ENCODE peak calls at places on chromosomes 4 and X, in ten cellular contexts. F, T, B, R, J, V, Q, I, U and D are unnamed samples.

GRCh38 chrX:107656965-107657364 is 28.7 kb downstream of the PRPS1 start:
- DNase-seq in J (no peak), Q (no peak), I (no peak), B (no peak), F (no peak), T (peak), V (no peak), R (no peak), U (no peak), D (no peak)

GRCh38 chrX:106300656-106301055 is 132.6 kb downstream of the PWWP3B start:
- DNase-seq in F (no peak), B (no peak), U (peak), J (no peak), R (no peak), I (no peak), Q (no peak), T (no peak), V (no peak), D (no peak)

GRCh38 chr4:161172396-161173026 is 991.3 kb downstream of the FSTL5 start:
- DNase-seq in T (no peak), I (no peak), B (no peak), U (no peak), R (no peak), V (no peak), F (no peak), Q (no peak), J (no peak), D (no peak)

GRCh38 chr4:124111411-124111810 is 601.1 kb downstream of the ANKRD50 start:
- DNase-seq in B (no peak), U (no peak), J (no peak), R (no peak), V (no peak), F (no peak), I (no peak), T (no peak), Q (no peak), D (no peak)

GRCh38 chrX:153726286-153727107 is 1.8 kb downstream of the ABCD1 start:
- DNase-seq in U (no peak), Q (peak), R (peak), I (peak), F (no peak), J (peak), T (peak), V (peak), B (no peak), D (peak)

GRCh38 chrX:1274786-1275185 is 6.2 kb downstream of the CSF2RA start:
- DNase-seq in I (no peak), J (no peak), U (no peak), B (no peak), Q (no peak), F (no peak), V (no peak), T (no peak), R (no peak), D (no peak)

GRCh38 chr4:55733874-55734437 is 85.6 kb upstream of the EXOC1L start:
- DNase-seq in V (peak), T (no peak), R (peak), J (peak), Q (peak), B (no peak), U (peak), F (no peak), I (no peak), D (no peak)

GRCh38 chr4:184328022-184328736 is 110.5 kb upstream of the ENPP6 start:
- DNase-seq in J (no peak), U (no peak), V (no peak), F (no peak), R (no peak), B (no peak), Q (peak), T (no peak), I (no peak), D (no peak)

GRCh38 chrX:39821011-39821708 is 276.6 kb downstream of the BCOR start:
- DNase-seq in F (peak), U (no peak), B (no peak), R (peak), T (peak), I (no peak), V (no peak), J (peak), Q (no peak), D (no peak)

GRCh38 chrX:136541294-136541693 is 9.3 kb downstream of the VGLL1 start:
- DNase-seq in V (no peak), Q (no peak), T (no peak), U (no peak), F (peak), J (no peak), R (no peak), I (no peak), B (no peak), D (no peak)

GRCh38 chrX:53116101-53116500 is 22.2 kb downstream of the KANTR start:
- DNase-seq in V (no peak), J (no peak), F (no peak), Q (no peak), T (no peak), B (no peak), U (no peak), R (no peak), I (no peak), D (no peak)

GRCh38 chr4:48795108-48795507 is 15.0 kb upstream of the FRYL start:
- DNase-seq in J (no peak), B (no peak), U (no peak), R (no peak), F (no peak), T (no peak), Q (no peak), I (no peak), V (no peak), D (no peak)

GRCh38 chrX:140918398-140919043 is 83.9 kb upstream of the SPANXB1 start:
- DNase-seq in B (peak), U (peak), J (peak), V (peak), R (peak), F (peak), I (peak), T (no peak), Q (no peak), D (no peak)

GRCh38 chr4:169115897-169116254 is 105.8 kb upstream of the CBR4 start:
- DNase-seq in I (no peak), T (no peak), Q (peak), J (peak), R (no peak), V (peak), F (no peak), B (no peak), U (peak), D (no peak)

GRCh38 chr4:88791274-88791673 is 93.6 kb upstream of the NAP1L5 start:
- DNase-seq in J (peak), Q (no peak), T (no peak), R (peak), B (no peak), F (no peak), U (peak), V (no peak), I (no peak), D (no peak)

GRCh38 chr4:88938138-88938537 is 118.8 kb downstream of the FAM13A start:
- DNase-seq in R (no peak), B (no peak), Q (no peak), J (peak), T (no peak), I (no peak), U (no peak), F (no peak), V (no peak), D (no peak)

GRCh38 chrX:2541603-2542002 is 40.8 kb upstream of the DHRSX start:
- DNase-seq in U (no peak), Q (no peak), J (no peak), V (no peak), R (no peak), T (no peak), F (no peak), I (no peak), B (no peak), D (no peak)

GRCh38 chrX:150772150-150772970 is 79.2 kb downstream of the MTMR1 start:
- DNase-seq in Q (peak), I (peak), J (peak), U (peak), B (peak), F (peak), T (peak), V (peak), R (peak), D (no peak)

GRCh38 chr4:40307627-40308497 is 27.3 kb upstream of the CHRNA9 start:
- DNase-seq in J (no peak), R (no peak), T (peak), F (no peak), U (no peak), I (peak), V (peak), B (no peak), Q (no peak), D (no peak)

GRCh38 chr4:8374851-8375649 is 65.5 kb downstream of the ACOX3 start:
- DNase-seq in R (no peak), Q (no peak), T (no peak), B (no peak), U (no peak), F (no peak), V (no peak), J (no peak), I (no peak), D (no peak)

GRCh38 chr4:35300996-35301774 is 943.1 kb downstream of the ARAP2 start:
- DNase-seq in R (peak), U (no peak), V (no peak), T (no peak), J (no peak), I (no peak), F (peak), B (no peak), Q (no peak), D (no peak)

GRCh38 chr4:85747871-85748491 is 273.0 kb downstream of the ARHGAP24 start:
- DNase-seq in U (peak), B (peak), F (peak), V (no peak), R (peak), J (peak), Q (no peak), I (no peak), T (no peak), D (no peak)

GRCh38 chr4:68342139-68342538 is 7.8 kb downstream of the YTHDC1 start:
- DNase-seq in J (no peak), R (no peak), Q (no peak), U (no peak), V (no peak), T (no peak), B (peak), I (no peak), F (peak), D (no peak)

GRCh38 chr4:134634301-134634700 is 432.7 kb upstream of the PABPC4L start:
- DNase-seq in R (no peak), J (no peak), F (no peak), U (no peak), I (no peak), V (no peak), Q (no peak), B (no peak), T (no peak), D (no peak)

GRCh38 chr4:10245761-10246160 is 129.2 kb upstream of the WDR1 start:
- DNase-seq in J (no peak), F (no peak), T (no peak), I (no peak), V (no peak), B (no peak), U (no peak), R (no peak), Q (no peak), D (no peak)

GRCh38 chrX:24364326-24364725 is 3.9 kb downstream of the SUPT20HL1 start:
- DNase-seq in I (no peak), F (no peak), Q (no peak), B (no peak), U (no peak), J (no peak), R (no peak), V (no peak), T (no peak), D (no peak)

GRCh38 chrX:7164174-7164573 is 16.2 kb upstream of the PUDP start:
- DNase-seq in U (no peak), V (no peak), J (no peak), I (no peak), Q (no peak), F (no peak), B (no peak), R (no peak), T (no peak), D (no peak)